ENCODE peak calls at places on chromosomes 2 and 18, in six cellular contexts. U is endodermal cell, Y is anterior cingulate cortex, X is neural crest cell, J is germinal center, D is fibroblast of lung. R is an unnamed sample.

GRCh38 chr2:70907130-70907756 is 28.5 kb upstream of the ATP6V1B1 start:
- DNase-seq in Y (no peak), U (peak; percentile 76), X (no peak), D (peak; percentile 15), J (no peak), R (peak; percentile 65)

GRCh38 chr2:190950566-190950991 is 63.4 kb downstream of the STAT1 start:
- DNase-seq in U (no peak), Y (no peak), D (no peak), X (no peak), J (no peak), R (no peak)

GRCh38 chr2:101223814-101224231 is 28.9 kb upstream of the CNOT11 start:
- DNase-seq in J (peak; percentile 70), U (no peak), X (no peak), D (peak; percentile 22), Y (no peak), R (no peak)

GRCh38 chr2:235936493-235936892 is 231.7 kb downstream of the GBX2 start:
- DNase-seq in Y (no peak), J (peak; percentile 10), D (no peak), U (peak; percentile 76), X (no peak), R (no peak)

GRCh38 chr2:65019010-65019409 is 29.8 kb downstream of the SLC1A4 start:
- DNase-seq in Y (no peak), X (no peak), J (no peak), U (no peak), D (no peak), R (no peak)

GRCh38 chr2:178315488-178315948 is 121.2 kb downstream of the OSBPL6 start:
- DNase-seq in X (no peak), J (no peak), D (no peak), Y (no peak), U (no peak), R (no peak)

GRCh38 chr18:3995476-3996102 is 459.5 kb downstream of the DLGAP1 start:
- DNase-seq in Y (peak; percentile 29), X (peak; percentile 60), J (peak; percentile 14), U (peak; percentile 78), D (peak; percentile 62), R (no peak)

GRCh38 chr2:182917924-182918323 is 51.5 kb upstream of the FRZB start:
- DNase-seq in D (no peak), X (no peak), Y (no peak), U (no peak), J (no peak), R (no peak)

GRCh38 chr18:3814840-3815239 is 364.9 kb downstream of the TGIF1 start:
- DNase-seq in D (peak; percentile 57), Y (no peak), X (no peak), J (no peak), U (no peak), R (no peak)

GRCh38 chr2:121382744-121383143 is 97.7 kb upstream of the TFCP2L1 start:
- DNase-seq in U (peak; percentile 58), X (no peak), D (no peak), J (no peak), Y (no peak), R (no peak)

GRCh38 chr2:218286570-218287459 is 5.5 kb downstream of the TMBIM1 start:
- DNase-seq in Y (peak; percentile 88), X (peak; percentile 34), U (peak; percentile 94), D (peak; percentile 97), J (peak; percentile 69), R (no peak)

GRCh38 chr2:30923575-30923974 is 116.3 kb upstream of the CAPN13 start:
- DNase-seq in D (no peak), Y (no peak), U (peak; percentile 62), X (no peak), J (no peak), R (no peak)

GRCh38 chr2:188209218-188209617 is 82.5 kb upstream of the GULP1 start:
- DNase-seq in Y (no peak), D (no peak), U (no peak), X (no peak), J (no peak), R (no peak)

GRCh38 chr2:184210329-184210728 is 388.0 kb upstream of the ZNF804A start:
- DNase-seq in X (no peak), Y (no peak), U (no peak), D (no peak), J (no peak), R (no peak)

GRCh38 chr2:43634604-43635306 is 2.3 kb upstream of the PLEKHH2 start:
- DNase-seq in D (peak; percentile 95), Y (no peak), J (no peak), X (no peak), U (no peak), R (no peak)

R was measured in type B pancreatic cell.